ENCODE peak calls at places on chromosome 22, in eight cellular contexts. One of them, this sample, is unnamed.

GRCh38 chr22:21952586-21953571 is at the start of gene PPM1F:
- DNase-seq in colonic mucosa: peak
- DNase-seq in right lobe of liver: peak
- DNase-seq in fibroblast of pulmonary artery: peak
- DNase-seq in MCF 10A: peak
- DNase-seq in HCT116: no peak
- DNase-seq in A549: peak
- DNase-seq in psoas muscle: peak
- DNase-seq in this sample: peak

GRCh38 chr22:25702571-25703167 is 39.3 kb upstream of the MYO18B start:
- DNase-seq in colonic mucosa: no peak
- DNase-seq in right lobe of liver: no peak
- DNase-seq in fibroblast of pulmonary artery: no peak
- DNase-seq in MCF 10A: no peak
- DNase-seq in HCT116: no peak
- DNase-seq in A549: no peak
- DNase-seq in psoas muscle: no peak
- DNase-seq in this sample: no peak

GRCh38 chr22:30523646-30524489 is 18.4 kb upstream of the SEC14L4 start:
- DNase-seq in colonic mucosa: no peak
- DNase-seq in right lobe of liver: no peak
- DNase-seq in fibroblast of pulmonary artery: no peak
- DNase-seq in MCF 10A: no peak
- DNase-seq in HCT116: no peak
- DNase-seq in A549: no peak
- DNase-seq in psoas muscle: no peak
- DNase-seq in this sample: no peak

GRCh38 chr22:32202539-32203180 is 2.2 kb downstream of the RFPL2 start:
- DNase-seq in colonic mucosa: peak
- DNase-seq in right lobe of liver: peak
- DNase-seq in fibroblast of pulmonary artery: peak
- DNase-seq in MCF 10A: peak
- DNase-seq in HCT116: peak
- DNase-seq in A549: peak
- DNase-seq in psoas muscle: no peak
- DNase-seq in this sample: peak

GRCh38 chr22:26057731-26058130 is 111.5 kb upstream of the SEZ6L start:
- DNase-seq in colonic mucosa: no peak
- DNase-seq in right lobe of liver: no peak
- DNase-seq in fibroblast of pulmonary artery: no peak
- DNase-seq in MCF 10A: no peak
- DNase-seq in HCT116: no peak
- DNase-seq in A549: no peak
- DNase-seq in psoas muscle: no peak
- DNase-seq in this sample: no peak

GRCh38 chr22:26642465-26643367 is 14.7 kb upstream of the MIAT start:
- DNase-seq in colonic mucosa: no peak
- DNase-seq in right lobe of liver: no peak
- DNase-seq in fibroblast of pulmonary artery: no peak
- DNase-seq in MCF 10A: no peak
- DNase-seq in HCT116: no peak
- DNase-seq in A549: no peak
- DNase-seq in psoas muscle: no peak
- DNase-seq in this sample: no peak

GRCh38 chr22:33746501-33746928 is 173.8 kb downstream of the LARGE1 start:
- DNase-seq in colonic mucosa: peak
- DNase-seq in right lobe of liver: no peak
- DNase-seq in fibroblast of pulmonary artery: no peak
- DNase-seq in MCF 10A: no peak
- DNase-seq in HCT116: no peak
- DNase-seq in A549: no peak
- DNase-seq in psoas muscle: no peak
- DNase-seq in this sample: no peak

GRCh38 chr22:49555526-49555925 is 272.1 kb downstream of the BRD1 start:
- DNase-seq in colonic mucosa: no peak
- DNase-seq in right lobe of liver: no peak
- DNase-seq in fibroblast of pulmonary artery: no peak
- DNase-seq in MCF 10A: no peak
- DNase-seq in HCT116: no peak
- DNase-seq in A549: no peak
- DNase-seq in psoas muscle: no peak
- DNase-seq in this sample: no peak

GRCh38 chr22:25659413-25659812 is 82.6 kb upstream of the MYO18B start:
- DNase-seq in colonic mucosa: no peak
- DNase-seq in right lobe of liver: no peak
- DNase-seq in fibroblast of pulmonary artery: no peak
- DNase-seq in MCF 10A: no peak
- DNase-seq in HCT116: no peak
- DNase-seq in A549: no peak
- DNase-seq in psoas muscle: no peak
- DNase-seq in this sample: no peak

GRCh38 chr22:50252081-50253045 is 1.3 kb upstream of the HDAC10 start:
- DNase-seq in colonic mucosa: peak
- DNase-seq in right lobe of liver: peak
- DNase-seq in fibroblast of pulmonary artery: peak
- DNase-seq in MCF 10A: peak
- DNase-seq in HCT116: no peak
- DNase-seq in A549: no peak
- DNase-seq in psoas muscle: peak
- DNase-seq in this sample: no peak

GRCh38 chr22:33000342-33001280 is 57.6 kb downstream of the SYN3 start:
- DNase-seq in colonic mucosa: peak
- DNase-seq in right lobe of liver: peak
- DNase-seq in fibroblast of pulmonary artery: peak
- DNase-seq in MCF 10A: peak
- DNase-seq in HCT116: no peak
- DNase-seq in A549: peak
- DNase-seq in psoas muscle: peak
- DNase-seq in this sample: peak

GRCh38 chr22:40509401-40510134 is 127.0 kb downstream of the MRTFA start:
- DNase-seq in colonic mucosa: peak
- DNase-seq in right lobe of liver: no peak
- DNase-seq in fibroblast of pulmonary artery: peak
- DNase-seq in MCF 10A: peak
- DNase-seq in HCT116: no peak
- DNase-seq in A549: no peak
- DNase-seq in psoas muscle: peak
- DNase-seq in this sample: no peak

GRCh38 chr22:49968831-49969661 is 8.5 kb downstream of the PIM3 start:
- DNase-seq in colonic mucosa: no peak
- DNase-seq in right lobe of liver: no peak
- DNase-seq in fibroblast of pulmonary artery: no peak
- DNase-seq in MCF 10A: no peak
- DNase-seq in HCT116: no peak
- DNase-seq in A549: no peak
- DNase-seq in psoas muscle: peak
- DNase-seq in this sample: no peak

GRCh38 chr22:22164541-22165272 is 79.9 kb upstream of the VPREB1 start:
- DNase-seq in colonic mucosa: no peak
- DNase-seq in right lobe of liver: no peak
- DNase-seq in fibroblast of pulmonary artery: no peak
- DNase-seq in MCF 10A: no peak
- DNase-seq in HCT116: no peak
- DNase-seq in A549: no peak
- DNase-seq in psoas muscle: no peak
- DNase-seq in this sample: no peak

GRCh38 chr22:35727436-35727835 is 9.8 kb downstream of the APOL5 start:
- DNase-seq in colonic mucosa: no peak
- DNase-seq in right lobe of liver: no peak
- DNase-seq in fibroblast of pulmonary artery: peak
- DNase-seq in MCF 10A: no peak
- DNase-seq in HCT116: no peak
- DNase-seq in A549: no peak
- DNase-seq in psoas muscle: peak
- DNase-seq in this sample: no peak

GRCh38 chr22:31184015-31184414 is 24.0 kb downstream of the RNF185 start:
- DNase-seq in colonic mucosa: no peak
- DNase-seq in right lobe of liver: no peak
- DNase-seq in fibroblast of pulmonary artery: no peak
- DNase-seq in MCF 10A: no peak
- DNase-seq in HCT116: no peak
- DNase-seq in A549: no peak
- DNase-seq in psoas muscle: no peak
- DNase-seq in this sample: no peak

GRCh38 chr22:43798492-43798891 is 13.6 kb downstream of the EFCAB6 start:
- DNase-seq in colonic mucosa: no peak
- DNase-seq in right lobe of liver: no peak
- DNase-seq in fibroblast of pulmonary artery: no peak
- DNase-seq in MCF 10A: no peak
- DNase-seq in HCT116: no peak
- DNase-seq in A549: no peak
- DNase-seq in psoas muscle: no peak
- DNase-seq in this sample: no peak

GRCh38 chr22:43795320-43795719 is 16.8 kb downstream of the EFCAB6 start:
- DNase-seq in colonic mucosa: no peak
- DNase-seq in right lobe of liver: no peak
- DNase-seq in fibroblast of pulmonary artery: no peak
- DNase-seq in MCF 10A: no peak
- DNase-seq in HCT116: no peak
- DNase-seq in A549: no peak
- DNase-seq in psoas muscle: no peak
- DNase-seq in this sample: no peak

GRCh38 chr22:43792905-43793304 is 19.2 kb downstream of the EFCAB6 start:
- DNase-seq in colonic mucosa: no peak
- DNase-seq in right lobe of liver: no peak
- DNase-seq in fibroblast of pulmonary artery: no peak
- DNase-seq in MCF 10A: no peak
- DNase-seq in HCT116: no peak
- DNase-seq in A549: no peak
- DNase-seq in psoas muscle: no peak
- DNase-seq in this sample: no peak

GRCh38 chr22:43800970-43801369 is 11.1 kb downstream of the EFCAB6 start:
- DNase-seq in colonic mucosa: no peak
- DNase-seq in right lobe of liver: no peak
- DNase-seq in fibroblast of pulmonary artery: no peak
- DNase-seq in MCF 10A: no peak
- DNase-seq in HCT116: no peak
- DNase-seq in A549: no peak
- DNase-seq in psoas muscle: no peak
- DNase-seq in this sample: no peak

GRCh38 chr22:43796567-43796966 is 15.5 kb downstream of the EFCAB6 start:
- DNase-seq in colonic mucosa: no peak
- DNase-seq in right lobe of liver: no peak
- DNase-seq in fibroblast of pulmonary artery: peak
- DNase-seq in MCF 10A: peak
- DNase-seq in HCT116: peak
- DNase-seq in A549: no peak
- DNase-seq in psoas muscle: no peak
- DNase-seq in this sample: no peak
- TF ChIP-seq CTCF in colonic mucosa: peak
- TF ChIP-seq CTCF in right lobe of liver: peak
- TF ChIP-seq CTCF in fibroblast of pulmonary artery: peak
- TF ChIP-seq CTCF in MCF 10A: peak
- TF ChIP-seq CTCF in HCT116: peak
- TF ChIP-seq CTCF in A549: peak
- TF ChIP-seq CTCF in psoas muscle: no peak
- TF ChIP-seq CTCF in this sample: peak

GRCh38 chr22:37634505-37635002 is 4.9 kb upstream of the SH3BP1 start:
- DNase-seq in colonic mucosa: no peak
- DNase-seq in right lobe of liver: no peak
- DNase-seq in fibroblast of pulmonary artery: no peak
- DNase-seq in MCF 10A: no peak
- DNase-seq in HCT116: no peak
- DNase-seq in A549: no peak
- DNase-seq in psoas muscle: no peak
- DNase-seq in this sample: no peak
- TF ChIP-seq CTCF in colonic mucosa: no peak
- TF ChIP-seq CTCF in right lobe of liver: no peak
- TF ChIP-seq CTCF in fibroblast of pulmonary artery: peak
- TF ChIP-seq CTCF in MCF 10A: peak
- TF ChIP-seq CTCF in HCT116: peak
- TF ChIP-seq CTCF in A549: no peak
- TF ChIP-seq CTCF in psoas muscle: no peak
- TF ChIP-seq CTCF in this sample: no peak

DNA sequence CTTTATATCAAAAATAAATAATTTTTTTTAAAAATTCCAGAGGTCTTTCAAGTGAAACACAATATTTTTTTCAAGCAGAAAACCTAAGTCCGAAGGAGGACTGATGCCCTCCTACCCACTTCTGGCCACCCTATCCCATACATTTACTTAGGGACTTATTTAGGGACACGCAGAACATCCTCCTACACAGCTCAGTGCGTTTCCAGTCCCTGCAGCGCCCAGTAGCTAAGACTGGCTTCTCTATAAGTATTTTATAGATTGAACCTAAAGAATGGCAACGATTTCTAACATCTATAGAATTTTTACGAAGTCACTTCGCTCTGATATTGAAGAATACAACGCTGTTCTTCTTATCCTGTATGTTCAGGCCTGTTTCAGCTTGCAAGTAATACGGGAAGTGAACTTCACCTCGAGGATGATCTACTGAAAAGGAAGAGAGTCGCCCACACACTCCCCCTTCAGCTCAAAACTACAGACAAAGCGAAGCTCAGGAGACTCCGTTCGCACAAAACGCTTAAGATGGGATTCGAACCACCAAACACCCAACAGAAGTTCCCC is 341 bp downstream of the CHEK2 start:
- DNase-seq in colonic mucosa: no peak
- DNase-seq in right lobe of liver: no peak
- DNase-seq in fibroblast of pulmonary artery: no peak
- DNase-seq in MCF 10A: no peak
- DNase-seq in HCT116: no peak
- DNase-seq in A549: no peak
- DNase-seq in psoas muscle: no peak
- DNase-seq in this sample: no peak
- TF ChIP-seq CTCF in colonic mucosa: no peak
- TF ChIP-seq CTCF in right lobe of liver: no peak
- TF ChIP-seq CTCF in fibroblast of pulmonary artery: no peak
- TF ChIP-seq CTCF in MCF 10A: no peak
- TF ChIP-seq CTCF in HCT116: no peak
- TF ChIP-seq CTCF in A549: no peak
- TF ChIP-seq CTCF in psoas muscle: no peak
- TF ChIP-seq CTCF in this sample: no peak

GRCh38 chr22:41524283-41524682 is 20.0 kb downstream of the POLR3H start:
- DNase-seq in colonic mucosa: peak
- DNase-seq in right lobe of liver: peak
- DNase-seq in fibroblast of pulmonary artery: no peak
- DNase-seq in MCF 10A: no peak
- DNase-seq in HCT116: no peak
- DNase-seq in A549: no peak
- DNase-seq in psoas muscle: peak
- DNase-seq in this sample: no peak

GRCh38 chr22:41523464-41524221 is 20.6 kb downstream of the POLR3H start:
- DNase-seq in colonic mucosa: no peak
- DNase-seq in right lobe of liver: no peak
- DNase-seq in fibroblast of pulmonary artery: peak
- DNase-seq in MCF 10A: no peak
- DNase-seq in HCT116: no peak
- DNase-seq in A549: no peak
- DNase-seq in psoas muscle: no peak
- DNase-seq in this sample: no peak

GRCh38 chr22:41526226-41526531 is 18.1 kb downstream of the POLR3H start:
- DNase-seq in colonic mucosa: no peak
- DNase-seq in right lobe of liver: no peak
- DNase-seq in fibroblast of pulmonary artery: no peak
- DNase-seq in MCF 10A: no peak
- DNase-seq in HCT116: no peak
- DNase-seq in A549: no peak
- DNase-seq in psoas muscle: no peak
- DNase-seq in this sample: no peak

GRCh38 chr22:41525450-41526225 is 18.6 kb downstream of the POLR3H start:
- DNase-seq in colonic mucosa: no peak
- DNase-seq in right lobe of liver: no peak
- DNase-seq in fibroblast of pulmonary artery: no peak
- DNase-seq in MCF 10A: no peak
- DNase-seq in HCT116: no peak
- DNase-seq in A549: no peak
- DNase-seq in psoas muscle: no peak
- DNase-seq in this sample: no peak

GRCh38 chr22:41524809-41525449 is 19.3 kb downstream of the POLR3H start:
- DNase-seq in colonic mucosa: peak
- DNase-seq in right lobe of liver: no peak
- DNase-seq in fibroblast of pulmonary artery: no peak
- DNase-seq in MCF 10A: no peak
- DNase-seq in HCT116: no peak
- DNase-seq in A549: no peak
- DNase-seq in psoas muscle: no peak
- DNase-seq in this sample: no peak
- TF ChIP-seq CTCF in colonic mucosa: no peak
- TF ChIP-seq CTCF in right lobe of liver: no peak
- TF ChIP-seq CTCF in fibroblast of pulmonary artery: no peak
- TF ChIP-seq CTCF in MCF 10A: no peak
- TF ChIP-seq CTCF in HCT116: no peak
- TF ChIP-seq CTCF in A549: no peak
- TF ChIP-seq CTCF in psoas muscle: no peak
- TF ChIP-seq CTCF in this sample: no peak